ENCODE peak calls at places on chromosomes 4 and X, in eight cellular contexts. Z, D, E, P, N, B, H and Y are unnamed samples.

GRCh38 chrX:101219116-101219839 is at the start of gene DRP2:
- DNase-seq in B (no peak), N (no peak), E (no peak), D (no peak), Z (no peak), P (no peak), H (no peak), Y (no peak)

GRCh38 chr4:81052119-81053068 is 21.9 kb downstream of the BMP3 start:
- DNase-seq in Z (peak), E (peak), N (peak), H (peak), D (peak), B (no peak), P (no peak), Y (peak)

GRCh38 chrX:55663584-55663983 is 40.4 kb downstream of the FOXR2 start:
- DNase-seq in D (no peak), Z (no peak), H (no peak), N (no peak), P (no peak), E (no peak), B (no peak), Y (no peak)

GRCh38 chr4:97548943-97549583 is 594.2 kb downstream of the STPG2 start:
- DNase-seq in N (no peak), E (no peak), D (no peak), P (no peak), Z (no peak), H (no peak), B (no peak), Y (no peak)

GRCh38 chr4:538542-539142 is 37.5 kb downstream of the TMEM271 start:
- DNase-seq in P (peak), H (no peak), B (no peak), Z (no peak), N (no peak), E (no peak), D (no peak), Y (no peak)

GRCh38 chr4:89949782-89950387 is 55.2 kb downstream of the MMRN1 start:
- DNase-seq in N (no peak), P (no peak), Z (no peak), E (no peak), B (no peak), D (no peak), H (no peak), Y (no peak)

GRCh38 chrX:18360867-18361266 is 6.4 kb upstream of the SCML2 start:
- DNase-seq in Z (no peak), D (no peak), H (no peak), E (no peak), N (no peak), B (no peak), P (no peak), Y (no peak)

GRCh38 chrX:53458082-53458481 is 23.9 kb upstream of the HSD17B10 start:
- DNase-seq in N (no peak), H (no peak), Z (no peak), E (no peak), P (no peak), B (no peak), D (no peak), Y (no peak)

GRCh38 chr4:124712417-124713212 is at the start of gene ANKRD50:
- DNase-seq in B (peak), E (peak), H (peak), Z (peak), D (peak), N (peak), P (peak), Y (peak)